ENCODE peak calls at places on chromosomes 16 and 17, in four cellular contexts. One of them, this sample, is unnamed.

GRCh38 chr16:82506734-82507133 is 120.0 kb upstream of the CDH13 start:
- DNase-seq in astrocyte of the spinal cord: no peak
- DNase-seq in choroid plexus epithelial cell: no peak
- DNase-seq in fibroblast of mammary gland: no peak
- DNase-seq in this sample: no peak

GRCh38 chr17:41895617-41896016 is 23.1 kb downstream of the ACLY start:
- DNase-seq in astrocyte of the spinal cord: peak
- DNase-seq in choroid plexus epithelial cell: no peak
- DNase-seq in fibroblast of mammary gland: peak
- DNase-seq in this sample: no peak

GRCh38 chr17:67478266-67479118 is 101.4 kb downstream of the PITPNC1 start:
- DNase-seq in astrocyte of the spinal cord: no peak
- DNase-seq in choroid plexus epithelial cell: no peak
- DNase-seq in fibroblast of mammary gland: no peak
- DNase-seq in this sample: no peak

GRCh38 chr17:27320222-27320560 is 26.3 kb downstream of the WSB1 start:
- DNase-seq in astrocyte of the spinal cord: no peak
- DNase-seq in choroid plexus epithelial cell: no peak
- DNase-seq in fibroblast of mammary gland: no peak
- DNase-seq in this sample: no peak

GRCh38 chr17:59491353-59492090 is 73.9 kb upstream of the DHX40 start:
- DNase-seq in astrocyte of the spinal cord: no peak
- DNase-seq in choroid plexus epithelial cell: peak
- DNase-seq in fibroblast of mammary gland: no peak
- DNase-seq in this sample: no peak

GRCh38 chr17:57557363-57557762 is 187.7 kb downstream of the CCDC182 start:
- DNase-seq in astrocyte of the spinal cord: no peak
- DNase-seq in choroid plexus epithelial cell: no peak
- DNase-seq in fibroblast of mammary gland: no peak
- DNase-seq in this sample: no peak

GRCh38 chr16:80060470-80060869 is 459.9 kb upstream of the MAF start:
- DNase-seq in astrocyte of the spinal cord: no peak
- DNase-seq in choroid plexus epithelial cell: no peak
- DNase-seq in fibroblast of mammary gland: no peak
- DNase-seq in this sample: no peak

GRCh38 chr17:808003-808294 is 25.8 kb downstream of the MRM3 start:
- DNase-seq in astrocyte of the spinal cord: no peak
- DNase-seq in choroid plexus epithelial cell: no peak
- DNase-seq in fibroblast of mammary gland: no peak
- DNase-seq in this sample: no peak

GRCh38 chr16:29850998-29851397 is 12.0 kb downstream of the CDIPT start:
- DNase-seq in astrocyte of the spinal cord: no peak
- DNase-seq in choroid plexus epithelial cell: no peak
- DNase-seq in fibroblast of mammary gland: no peak
- DNase-seq in this sample: no peak

GRCh38 chr17:39782481-39782880 is 44.7 kb downstream of the GRB7 start:
- DNase-seq in astrocyte of the spinal cord: no peak
- DNase-seq in choroid plexus epithelial cell: peak
- DNase-seq in fibroblast of mammary gland: no peak
- DNase-seq in this sample: no peak

GRCh38 chr16:29232811-29233704 is 173.5 kb downstream of the NPIPB11 start:
- DNase-seq in astrocyte of the spinal cord: no peak
- DNase-seq in choroid plexus epithelial cell: no peak
- DNase-seq in fibroblast of mammary gland: no peak
- DNase-seq in this sample: no peak

GRCh38 chr17:57288034-57288752 is 31.9 kb downstream of the MSI2 start:
- DNase-seq in astrocyte of the spinal cord: no peak
- DNase-seq in choroid plexus epithelial cell: no peak
- DNase-seq in fibroblast of mammary gland: peak
- DNase-seq in this sample: no peak

GRCh38 chr16:68760671-68761275 is 23.7 kb downstream of the CDH1 start:
- DNase-seq in astrocyte of the spinal cord: no peak
- DNase-seq in choroid plexus epithelial cell: peak
- DNase-seq in fibroblast of mammary gland: peak
- DNase-seq in this sample: peak

GRCh38 chr17:81720267-81721071 is 8.4 kb downstream of the SLC25A10 start:
- DNase-seq in astrocyte of the spinal cord: no peak
- DNase-seq in choroid plexus epithelial cell: no peak
- DNase-seq in fibroblast of mammary gland: no peak
- DNase-seq in this sample: no peak

GRCh38 chr17:28407130-28407973 is 1.3 kb upstream of the SLC46A1 start:
- DNase-seq in astrocyte of the spinal cord: no peak
- DNase-seq in choroid plexus epithelial cell: no peak
- DNase-seq in fibroblast of mammary gland: no peak
- DNase-seq in this sample: no peak
- TF ChIP-seq CTCF in astrocyte of the spinal cord: no peak
- TF ChIP-seq CTCF in choroid plexus epithelial cell: peak
- TF ChIP-seq CTCF in fibroblast of mammary gland: no peak
- TF ChIP-seq CTCF in this sample: no peak

GRCh38 chr17:16001498-16001897 is 1.9 kb downstream of the TTC19 start:
- DNase-seq in astrocyte of the spinal cord: no peak
- DNase-seq in choroid plexus epithelial cell: peak
- DNase-seq in fibroblast of mammary gland: peak
- DNase-seq in this sample: peak

GRCh38 chr17:15999141-15999973 is at the start of the genes TTC19 and ZSWIM7:
- DNase-seq in astrocyte of the spinal cord: peak
- DNase-seq in choroid plexus epithelial cell: peak
- DNase-seq in fibroblast of mammary gland: peak
- DNase-seq in this sample: peak

GRCh38 chr17:15998031-15998574 is 1.4 kb downstream of the ZSWIM7 start:
- DNase-seq in astrocyte of the spinal cord: no peak
- DNase-seq in choroid plexus epithelial cell: no peak
- DNase-seq in fibroblast of mammary gland: no peak
- DNase-seq in this sample: no peak

GRCh38 chr17:16002708-16003265 is 3.2 kb downstream of the TTC19 start:
- DNase-seq in astrocyte of the spinal cord: no peak
- DNase-seq in choroid plexus epithelial cell: no peak
- DNase-seq in fibroblast of mammary gland: no peak
- DNase-seq in this sample: no peak

DNA sequence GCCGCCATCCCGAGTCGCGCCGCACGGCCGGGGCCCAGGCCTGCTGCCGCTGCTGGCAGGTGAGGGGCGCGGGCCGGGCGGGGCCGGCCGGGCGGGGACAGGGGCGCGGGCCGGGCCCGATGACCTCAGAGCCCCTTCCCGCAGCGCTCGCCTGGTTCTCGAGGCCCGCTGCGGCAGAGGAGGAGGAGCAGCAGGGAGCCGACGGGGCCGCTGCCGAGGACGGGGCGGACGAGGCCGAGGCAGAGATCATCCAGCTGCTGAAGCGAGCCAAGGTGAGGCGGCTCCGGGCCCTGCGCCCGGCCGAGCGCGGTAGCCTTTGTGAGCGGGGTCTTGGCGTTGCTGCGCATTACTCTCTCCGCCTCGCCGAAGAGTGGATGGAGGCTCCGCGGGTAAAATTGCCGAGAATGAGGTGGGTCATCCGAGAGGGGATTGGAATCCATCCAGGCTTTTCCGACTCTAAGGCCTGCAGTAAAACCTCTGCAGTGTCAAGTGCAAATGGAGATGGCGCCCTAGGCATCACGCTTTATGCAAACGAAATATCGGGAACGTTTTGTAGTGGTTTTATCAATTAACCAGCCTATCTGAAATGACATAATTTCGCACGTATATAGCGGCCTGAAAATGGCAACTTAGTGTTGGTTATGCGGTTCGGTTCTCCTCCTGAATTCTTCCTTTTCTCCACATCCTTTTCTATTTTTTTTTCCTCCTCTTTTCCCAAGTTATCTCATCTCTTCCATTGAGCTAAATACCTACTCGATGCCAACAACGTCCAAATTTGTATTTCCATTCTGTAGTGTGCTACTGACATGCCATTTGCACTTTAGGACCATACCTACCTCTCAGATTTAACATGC is 577 bp downstream of the TTC19 start:
- DNase-seq in astrocyte of the spinal cord: peak
- DNase-seq in choroid plexus epithelial cell: peak
- DNase-seq in fibroblast of mammary gland: peak
- DNase-seq in this sample: peak
- TF ChIP-seq CTCF in astrocyte of the spinal cord: no peak
- TF ChIP-seq CTCF in choroid plexus epithelial cell: no peak
- TF ChIP-seq CTCF in fibroblast of mammary gland: no peak
- TF ChIP-seq CTCF in this sample: no peak

DNA sequence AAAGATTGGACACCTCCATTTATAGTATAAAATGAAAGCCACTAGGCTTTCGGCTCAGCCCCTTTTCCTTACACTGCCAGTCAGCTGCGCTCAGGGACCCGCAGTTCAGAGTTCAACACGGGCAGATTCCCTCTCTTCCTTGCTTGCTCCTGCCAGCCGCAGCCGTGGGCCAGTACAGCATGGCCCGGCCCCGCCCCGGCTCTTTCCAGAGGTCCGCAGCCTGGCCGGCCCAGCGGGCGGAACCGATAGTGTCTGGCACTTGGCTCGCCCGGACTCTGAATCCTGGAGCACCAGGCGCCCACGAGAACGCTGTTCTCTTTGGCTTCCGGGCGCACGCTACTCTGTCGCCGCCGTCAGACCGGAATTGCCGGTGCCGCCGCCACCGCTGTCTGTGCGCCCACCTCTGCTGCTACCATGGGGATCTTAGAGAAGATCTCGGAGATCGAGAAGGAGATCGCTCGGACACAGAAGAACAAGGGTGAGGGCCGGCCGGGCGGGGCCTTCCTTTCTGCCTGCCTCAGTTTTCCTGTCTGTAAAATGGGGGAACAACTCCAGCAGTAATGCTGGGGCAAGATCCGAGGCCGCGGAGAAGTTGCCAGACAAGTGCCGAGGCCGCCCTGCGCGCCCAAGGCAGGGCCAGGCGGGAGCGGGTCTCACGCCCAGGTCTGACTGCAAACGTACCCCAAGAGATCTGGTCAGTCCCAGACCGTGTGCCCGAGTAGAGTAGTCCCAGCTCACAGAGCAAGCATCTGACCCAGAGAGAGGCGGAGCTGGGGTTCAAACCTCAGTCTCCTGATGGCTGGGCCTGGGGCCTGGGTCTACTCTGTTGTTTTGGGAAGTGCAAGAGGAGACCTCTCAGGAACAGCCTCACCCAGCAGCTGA is at the start of gene DRG2:
- DNase-seq in astrocyte of the spinal cord: peak
- DNase-seq in choroid plexus epithelial cell: peak
- DNase-seq in fibroblast of mammary gland: peak
- DNase-seq in this sample: peak
- TF ChIP-seq CTCF in astrocyte of the spinal cord: no peak
- TF ChIP-seq CTCF in choroid plexus epithelial cell: peak
- TF ChIP-seq CTCF in fibroblast of mammary gland: peak
- TF ChIP-seq CTCF in this sample: no peak

DNA sequence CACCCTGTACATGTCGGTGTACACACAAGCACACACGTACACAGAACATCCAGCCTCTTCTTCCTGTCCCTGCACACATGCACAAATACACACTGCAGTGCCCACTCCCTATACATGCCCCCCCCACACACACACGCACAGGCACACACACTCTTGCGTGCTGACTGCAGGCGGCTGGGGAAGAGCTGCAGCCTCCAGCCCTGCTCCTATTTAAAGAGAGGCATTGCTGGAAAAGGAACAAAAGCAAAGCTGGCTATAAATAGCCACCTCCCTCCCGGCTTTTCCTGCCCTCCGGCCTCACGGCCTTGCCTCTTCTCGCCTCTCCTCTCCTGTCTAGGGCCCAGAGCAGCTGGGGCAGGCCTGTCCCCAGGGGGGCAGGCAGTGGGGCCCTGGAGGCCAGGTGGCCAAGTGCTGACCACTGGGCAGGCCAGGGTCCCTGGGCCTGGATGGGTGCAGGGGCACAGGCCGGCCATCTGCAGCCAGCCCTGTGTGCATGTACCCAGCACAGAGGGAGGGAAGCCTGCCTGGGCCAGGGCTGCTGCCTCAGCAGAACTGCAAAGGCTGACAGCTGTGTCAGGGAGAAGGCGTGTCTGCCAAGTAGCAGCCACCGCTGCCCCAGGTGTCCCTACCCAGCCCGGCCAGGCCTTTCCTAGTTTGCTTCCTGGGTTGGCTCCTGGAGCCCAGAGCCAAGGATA is 25.4 kb downstream of the RTN4RL1 start:
- DNase-seq in astrocyte of the spinal cord: no peak
- DNase-seq in choroid plexus epithelial cell: peak
- DNase-seq in fibroblast of mammary gland: no peak
- DNase-seq in this sample: no peak
- TF ChIP-seq CTCF in astrocyte of the spinal cord: no peak
- TF ChIP-seq CTCF in choroid plexus epithelial cell: no peak
- TF ChIP-seq CTCF in fibroblast of mammary gland: no peak
- TF ChIP-seq CTCF in this sample: no peak

GRCh38 chr17:33647976-33648375 is 354.9 kb upstream of the ASIC2 start:
- DNase-seq in astrocyte of the spinal cord: no peak
- DNase-seq in choroid plexus epithelial cell: peak
- DNase-seq in fibroblast of mammary gland: peak
- DNase-seq in this sample: peak
- TF ChIP-seq CTCF in astrocyte of the spinal cord: peak
- TF ChIP-seq CTCF in choroid plexus epithelial cell: peak
- TF ChIP-seq CTCF in fibroblast of mammary gland: peak
- TF ChIP-seq CTCF in this sample: peak

DNA sequence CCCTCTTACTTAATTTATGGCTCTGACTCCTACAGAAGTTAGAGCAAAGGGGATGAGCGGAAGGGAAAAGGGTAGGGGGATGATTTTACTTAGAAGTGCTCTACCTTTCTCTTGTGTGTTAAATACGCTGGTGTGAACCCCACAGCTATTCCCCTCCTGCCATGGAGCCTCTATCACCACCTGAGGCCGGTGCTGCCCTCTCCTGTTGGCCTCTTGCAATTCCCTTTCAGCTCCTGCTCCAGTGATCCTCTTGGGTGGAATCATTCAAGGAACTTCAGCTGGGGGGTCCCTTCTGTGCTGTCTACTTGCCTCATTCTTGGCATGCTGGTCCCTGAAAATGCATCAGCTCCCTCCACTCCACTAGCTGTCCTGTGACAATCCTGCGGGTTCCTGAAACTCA is 41.8 kb upstream of the CDH8 start:
- DNase-seq in astrocyte of the spinal cord: no peak
- DNase-seq in choroid plexus epithelial cell: peak
- DNase-seq in fibroblast of mammary gland: no peak
- DNase-seq in this sample: no peak
- TF ChIP-seq CTCF in astrocyte of the spinal cord: peak
- TF ChIP-seq CTCF in choroid plexus epithelial cell: peak
- TF ChIP-seq CTCF in fibroblast of mammary gland: no peak
- TF ChIP-seq CTCF in this sample: no peak

DNA sequence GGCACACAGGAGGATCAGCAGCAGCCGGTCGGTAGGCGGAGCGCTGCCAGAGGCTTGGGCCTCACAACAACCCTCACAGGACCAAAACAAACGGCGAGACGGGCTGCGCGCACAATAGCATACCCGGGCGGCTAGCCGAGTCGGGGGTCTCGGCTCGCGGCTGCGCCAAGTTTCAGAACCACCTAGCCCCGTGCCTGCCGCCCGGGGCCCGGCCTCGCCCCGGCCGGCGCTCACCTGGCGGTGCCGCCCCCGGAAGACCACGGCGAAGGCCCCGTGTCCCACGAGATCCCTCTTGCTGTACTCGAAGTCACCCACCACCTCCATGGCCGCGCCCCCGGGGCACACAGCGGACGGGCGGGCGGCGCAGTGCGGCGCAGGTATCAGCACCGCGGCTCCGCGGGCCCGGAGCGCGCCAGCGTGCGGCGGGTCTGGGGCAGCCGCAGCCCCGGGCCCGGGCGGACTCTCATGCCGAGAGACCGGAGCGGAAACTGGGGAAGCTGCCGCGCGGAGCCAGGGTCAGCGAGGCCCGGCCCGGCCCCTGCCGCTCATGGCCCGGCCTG is 562 bp downstream of the ULK2 start:
- DNase-seq in astrocyte of the spinal cord: peak
- DNase-seq in choroid plexus epithelial cell: peak
- DNase-seq in fibroblast of mammary gland: peak
- DNase-seq in this sample: peak
- TF ChIP-seq CTCF in astrocyte of the spinal cord: peak
- TF ChIP-seq CTCF in choroid plexus epithelial cell: peak
- TF ChIP-seq CTCF in fibroblast of mammary gland: peak
- TF ChIP-seq CTCF in this sample: no peak

GRCh38 chr17:35616506-35616905 is 29.4 kb downstream of the AP2B1 start:
- DNase-seq in astrocyte of the spinal cord: no peak
- DNase-seq in choroid plexus epithelial cell: no peak
- DNase-seq in fibroblast of mammary gland: no peak
- DNase-seq in this sample: no peak
- TF ChIP-seq CTCF in astrocyte of the spinal cord: no peak
- TF ChIP-seq CTCF in choroid plexus epithelial cell: no peak
- TF ChIP-seq CTCF in fibroblast of mammary gland: no peak
- TF ChIP-seq CTCF in this sample: no peak